ENCODE peak calls at places on chromosome X, in ten cellular contexts. X, Z, O, G, B, T, I, J, M and A are unnamed samples.

GRCh38 chrX:17933856-17934255 is 72.8 kb upstream of the RAI2 start:
- DNase-seq in X (no peak), Z (no peak), O (no peak), G (no peak), B (no peak), T (no peak), I (no peak), J (no peak), M (no peak), A (no peak)

GRCh38 chrX:545488-545887 is 85.1 kb upstream of the SHOX start:
- DNase-seq in X (no peak), Z (no peak), O (no peak), G (no peak), B (no peak), T (peak; percentile 70), I (no peak), J (no peak), M (no peak), A (no peak)

GRCh38 chrX:120269379-120270035 is 18.9 kb downstream of the ZBTB33 start:
- DNase-seq in X (no peak), Z (no peak), O (no peak), G (peak; percentile 52), B (no peak), T (no peak), I (no peak), J (no peak), M (no peak), A (no peak)

GRCh38 chrX:20263474-20263873 is 3.2 kb downstream of the RPS6KA3 start:
- DNase-seq in X (no peak), Z (no peak), O (no peak), G (peak; percentile 43), B (no peak), T (no peak), I (no peak), J (no peak), M (no peak), A (no peak)

GRCh38 chrX:37330642-37331041 is 18.5 kb upstream of the PRRG1 start:
- DNase-seq in X (no peak), Z (no peak), O (no peak), G (no peak), B (no peak), T (no peak), I (no peak), J (no peak), M (no peak), A (no peak)

GRCh38 chrX:1462596-1463251 is 10.0 kb upstream of the ASMTL start:
- DNase-seq in X (no peak), Z (no peak), O (peak; percentile 1), G (peak; percentile 41), B (no peak), T (peak; percentile 39), I (peak; percentile 57), J (no peak), M (no peak), A (no peak)

GRCh38 chrX:26918633-26919032 is 544.5 kb downstream of the PPP4R3C start:
- DNase-seq in X (no peak), Z (no peak), O (peak; percentile 40), G (peak; percentile 42), B (no peak), T (no peak), I (no peak), J (no peak), M (peak; percentile 12), A (no peak)

GRCh38 chrX:16653424-16653823 is 3.5 kb downstream of the S100G start:
- DNase-seq in X (no peak), Z (no peak), O (no peak), G (peak; percentile 33), B (no peak), T (no peak), I (no peak), J (no peak), M (no peak), A (no peak)

GRCh38 chrX:130575831-130576404 is 174.1 kb downstream of the RBMX2 start:
- DNase-seq in X (peak; percentile 1), Z (peak; percentile 11), O (peak; percentile 48), G (peak; percentile 50), B (no peak), T (peak; percentile 62), I (no peak), J (peak; percentile 42), M (peak; percentile 6), A (no peak)

GRCh38 chrX:44945736-44946135 is 72.7 kb downstream of the KDM6A start:
- DNase-seq in X (no peak), Z (no peak), O (no peak), G (no peak), B (no peak), T (no peak), I (no peak), J (no peak), M (no peak), A (no peak)

GRCh38 chrX:8731579-8732395 is at the start of gene ANOS1:
- DNase-seq in X (no peak), Z (peak; percentile 23), O (peak; percentile 81), G (peak; percentile 16), B (peak; percentile 54), T (peak; percentile 71), I (no peak), J (no peak), M (no peak), A (no peak)

GRCh38 chrX:139113682-139114081 is 402.2 kb upstream of the FGF13 start:
- DNase-seq in X (no peak), Z (no peak), O (no peak), G (peak; percentile 58), B (no peak), T (no peak), I (no peak), J (no peak), M (no peak), A (no peak)

GRCh38 chrX:42807393-42807792 is 29.4 kb upstream of the PPP1R2C start:
- DNase-seq in X (no peak), Z (no peak), O (no peak), G (no peak), B (no peak), T (no peak), I (no peak), J (no peak), M (no peak), A (no peak)

DNA sequence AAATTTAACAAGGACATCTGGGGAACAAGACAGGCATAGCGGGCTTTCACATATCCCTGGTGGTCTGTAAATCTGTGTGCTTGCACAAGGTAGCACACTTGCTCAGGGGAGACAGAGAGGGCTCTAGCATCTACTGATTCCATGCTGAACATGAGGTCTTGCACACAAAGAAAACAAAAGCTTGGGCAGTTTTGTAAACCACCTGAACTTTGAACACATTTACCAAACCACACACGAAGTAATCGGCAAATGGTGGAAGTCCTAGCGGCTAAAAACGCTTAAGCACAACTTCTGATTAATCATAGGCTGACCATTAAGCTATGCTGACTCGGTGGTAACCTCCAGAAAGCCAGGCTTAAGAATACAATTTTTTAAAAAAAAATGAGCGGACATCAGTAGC is 52.8 kb downstream of the AKAP4 start:
- DNase-seq in X (no peak), Z (no peak), O (no peak), G (no peak), B (no peak), T (no peak), I (no peak), J (no peak), M (no peak), A (no peak)
- H3K4me3 ChIP-seq in X (no peak overlapping the region), Z (no peak overlapping the region), O (no peak overlapping the region), G (no peak overlapping the region), B (no peak overlapping the region), T (no peak overlapping the region), I (no peak overlapping the region), J (no peak overlapping the region), M (no peak overlapping the region), A (no peak overlapping the region)

DNA sequence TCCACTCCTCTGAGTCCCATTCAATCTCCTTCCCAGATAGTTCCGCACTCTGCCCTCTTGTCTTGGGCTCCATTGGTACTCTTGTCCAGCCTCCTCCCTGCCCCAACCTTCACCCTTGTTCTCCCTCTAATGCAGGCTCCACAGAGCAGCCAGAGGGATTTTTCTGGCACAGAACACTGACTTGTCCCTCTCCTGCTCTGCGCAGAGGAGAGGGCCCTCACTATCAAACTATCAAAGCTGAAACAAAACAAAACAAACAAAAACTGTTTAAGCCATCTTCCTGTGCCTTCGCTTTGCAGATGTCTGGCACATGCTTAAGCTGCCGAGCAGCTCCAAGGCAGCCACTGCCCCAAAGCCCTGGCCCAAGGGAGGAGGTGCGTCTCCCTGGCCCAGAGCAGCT is 2.9 kb downstream of the CNGA2 start:
- DNase-seq in X (no peak), Z (no peak), O (no peak), G (no peak), B (no peak), T (no peak), I (no peak), J (no peak), M (no peak), A (no peak)
- H3K9me3 ChIP-seq in X (no peaks in the 10 kb centered on the region), Z (no peaks in the 10 kb centered on the region), O (no peaks in the 10 kb centered on the region), G (no peaks in the 10 kb centered on the region), B (no peaks in the 10 kb centered on the region), T (no peaks in the 10 kb centered on the region), I (no peaks in the 10 kb centered on the region), J (no peaks in the 10 kb centered on the region), M (no peaks in the 10 kb centered on the region), A (no peaks in the 10 kb centered on the region)

GRCh38 chrX:118115948-118116307 is 682 bp downstream of the KLHL13 start:
- DNase-seq in X (no peak), Z (no peak), O (no peak), G (no peak), B (no peak), T (no peak), I (no peak), J (no peak), M (no peak), A (no peak)

GRCh38 chrX:118117069-118117405 is 427 bp upstream of the KLHL13 start:
- DNase-seq in X (no peak), Z (peak; percentile 5), O (no peak), G (peak; percentile 9), B (no peak), T (no peak), I (no peak), J (no peak), M (no peak), A (no peak)

DNA sequence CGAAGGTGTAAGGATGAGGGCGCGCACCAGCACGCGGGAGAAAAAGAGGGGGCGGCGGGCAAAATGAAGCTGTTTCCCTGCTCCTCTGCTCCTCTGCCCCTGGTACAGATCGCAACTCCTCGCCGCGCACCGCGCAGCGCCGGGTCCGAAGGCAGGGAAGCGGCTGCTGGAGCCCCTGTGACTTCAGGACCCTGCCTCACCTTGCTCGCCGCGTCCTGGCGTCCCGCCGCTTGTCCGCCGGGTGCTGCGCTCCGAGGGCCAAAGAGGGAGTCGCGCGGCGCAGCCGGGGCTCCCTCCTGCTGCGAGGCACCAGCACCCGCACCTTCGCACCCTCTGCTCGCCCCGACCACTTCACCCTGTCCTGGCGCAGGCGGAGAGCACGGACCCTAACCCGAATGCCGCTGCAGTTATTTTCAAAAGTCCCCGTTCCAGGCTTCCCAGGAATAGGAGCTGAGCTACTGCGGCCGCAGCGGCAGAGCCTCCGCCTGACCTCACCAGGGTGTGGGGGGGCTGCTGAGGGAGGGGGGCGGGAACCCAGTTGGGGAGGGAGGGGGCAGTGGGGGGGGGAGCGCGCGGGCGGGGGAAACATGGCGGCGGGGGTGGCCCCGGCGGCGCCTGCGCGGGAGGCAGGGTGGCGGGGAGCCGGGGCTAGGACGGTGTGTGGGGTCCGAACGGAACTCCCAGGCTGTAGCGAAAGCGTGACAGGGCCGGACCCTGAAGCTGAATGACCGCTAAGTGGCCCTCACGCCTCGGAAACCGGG is at the start of gene KLHL13:
- DNase-seq in X (no peak), Z (peak; percentile 7), O (no peak), G (peak; percentile 40), B (no peak), T (peak; percentile 65), I (no peak), J (no peak), M (no peak), A (no peak)
- H3K4me3 ChIP-seq in X (peak within 1 kb of the TSS; percentile 64), Z (peak within 1 kb of the TSS; percentile 53), O (no peak within 1 kb of the TSS), G (peak within 1 kb of the TSS; percentile 59), B (peak within 1 kb of the TSS; percentile 82), T (peak within 1 kb of the TSS; percentile 71), I (peak within 1 kb of the TSS; percentile 52), J (peak within 1 kb of the TSS; percentile 54), M (peak within 1 kb of the TSS; percentile 52), A (peak within 1 kb of the TSS; percentile 80)

GRCh38 chrX:10120828-10121227 is 35.9 kb upstream of the CLCN4 start:
- DNase-seq in X (no peak), Z (no peak), O (no peak), G (no peak), B (no peak), T (no peak), I (no peak), J (no peak), M (no peak), A (no peak)
- H3K9me3 ChIP-seq in X (peaks cover 27% of the 10 kb centered on the region), Z (no peaks in the 10 kb centered on the region), O (peaks cover 3% of the 10 kb centered on the region), G (no peaks in the 10 kb centered on the region), B (no peaks in the 10 kb centered on the region), T (no peaks in the 10 kb centered on the region), I (no peaks in the 10 kb centered on the region), J (peaks cover 11% of the 10 kb centered on the region), M (peaks cover 8% of the 10 kb centered on the region), A (no peaks in the 10 kb centered on the region)